ENCODE peak calls at places on chromosomes 16 and 17, in four cellular contexts. One of them, this sample, is unnamed.

GRCh38 chr17:8799001-8799850 is at the start of gene MFSD6L:
- DNase-seq in DMS153: peak
- DNase-seq in germinal center: no peak
- DNase-seq in IMR-90: no peak
- DNase-seq in this sample: peak

GRCh38 chr16:17258848-17259713 is 211.7 kb downstream of the XYLT1 start:
- DNase-seq in DMS153: no peak
- DNase-seq in germinal center: peak
- DNase-seq in IMR-90: peak
- DNase-seq in this sample: no peak

GRCh38 chr17:273994-274832 is 78.4 kb downstream of the RPH3AL start:
- DNase-seq in IMR-90: no peak
- DNase-seq in germinal center: no peak
- DNase-seq in DMS153: no peak
- DNase-seq in this sample: no peak

GRCh38 chr17:82087961-82088837 is 9.8 kb downstream of the FASN start:
- DNase-seq in germinal center: no peak
- DNase-seq in DMS153: no peak
- DNase-seq in IMR-90: no peak
- DNase-seq in this sample: no peak

GRCh38 chr17:14297161-14297851 is 3.6 kb upstream of the HS3ST3B1 start:
- DNase-seq in germinal center: peak
- DNase-seq in DMS153: no peak
- DNase-seq in IMR-90: no peak
- DNase-seq in this sample: no peak

GRCh38 chr16:71637398-71637797 is 11.4 kb downstream of the MARVELD3 start:
- DNase-seq in IMR-90: peak
- DNase-seq in germinal center: no peak
- DNase-seq in DMS153: no peak
- DNase-seq in this sample: peak

GRCh38 chr17:31696184-31696602 is 162.9 kb downstream of the COPRS start:
- DNase-seq in germinal center: no peak
- DNase-seq in IMR-90: peak
- DNase-seq in DMS153: no peak
- DNase-seq in this sample: peak

GRCh38 chr17:12821376-12821940 is 32.2 kb downstream of the ARHGAP44 start:
- DNase-seq in DMS153: no peak
- DNase-seq in germinal center: no peak
- DNase-seq in IMR-90: peak
- DNase-seq in this sample: no peak

GRCh38 chr16:5836979-5837670 is 739.5 kb upstream of the EEF2KMT start:
- DNase-seq in IMR-90: no peak
- DNase-seq in DMS153: no peak
- DNase-seq in germinal center: no peak
- DNase-seq in this sample: no peak

GRCh38 chr16:73179671-73180370 is 131.9 kb upstream of the ZFHX3 start:
- DNase-seq in germinal center: no peak
- DNase-seq in IMR-90: no peak
- DNase-seq in DMS153: peak
- DNase-seq in this sample: no peak

GRCh38 chr17:74970395-74970794 is 2.2 kb downstream of the HID1 start:
- DNase-seq in DMS153: no peak
- DNase-seq in IMR-90: no peak
- DNase-seq in germinal center: no peak
- DNase-seq in this sample: no peak

GRCh38 chr17:54844262-54844661 is 56.4 kb upstream of the TOM1L1 start:
- DNase-seq in germinal center: no peak
- DNase-seq in DMS153: no peak
- DNase-seq in IMR-90: no peak
- DNase-seq in this sample: no peak

GRCh38 chr17:59254742-59255141 is 34.4 kb downstream of the GDPD1 start:
- DNase-seq in IMR-90: no peak
- DNase-seq in DMS153: no peak
- DNase-seq in germinal center: no peak
- DNase-seq in this sample: no peak

GRCh38 chr17:49473900-49474751 is 21.0 kb upstream of the NGFR start:
- DNase-seq in IMR-90: no peak
- DNase-seq in germinal center: no peak
- DNase-seq in DMS153: no peak
- DNase-seq in this sample: no peak

GRCh38 chr17:33277436-33278100 is 15.5 kb downstream of the ASIC2 start:
- DNase-seq in DMS153: no peak
- DNase-seq in IMR-90: no peak
- DNase-seq in germinal center: no peak
- DNase-seq in this sample: no peak

GRCh38 chr16:87930456-87930855 is 5.9 kb downstream of the CA5A start:
- DNase-seq in DMS153: no peak
- DNase-seq in IMR-90: no peak
- DNase-seq in germinal center: no peak
- DNase-seq in this sample: no peak

GRCh38 chr17:75931062-75931461 is 9.8 kb downstream of the FBF1 start:
- DNase-seq in IMR-90: no peak
- DNase-seq in germinal center: no peak
- DNase-seq in DMS153: no peak
- DNase-seq in this sample: no peak

GRCh38 chr17:71432378-71433315 is 688.2 kb upstream of the SOX9 start:
- DNase-seq in germinal center: no peak
- DNase-seq in DMS153: no peak
- DNase-seq in IMR-90: peak
- DNase-seq in this sample: no peak

GRCh38 chr17:61583242-61583641 is 7.8 kb downstream of the NACA2 start:
- DNase-seq in DMS153: no peak
- DNase-seq in IMR-90: peak
- DNase-seq in germinal center: peak
- DNase-seq in this sample: peak

GRCh38 chr16:69865701-69866100 is 85.4 kb upstream of the CLEC18A start:
- DNase-seq in DMS153: no peak
- DNase-seq in IMR-90: peak
- DNase-seq in germinal center: no peak
- DNase-seq in this sample: peak

GRCh38 chr16:71258371-71258770 is 27.8 kb upstream of the HYDIN start:
- DNase-seq in germinal center: no peak
- DNase-seq in DMS153: no peak
- DNase-seq in IMR-90: no peak
- DNase-seq in this sample: no peak